ENCODE peak calls at places on chromosomes 13 and 19, in seven cellular contexts. B is heart left ventricle, C is hepatic stellate cell, E is fibroblast of pulmonary artery, F is NCI-H1436, O is pancreas, K is GM12878. H is an unnamed sample.

GRCh38 chr13:110338441-110339101 is 31.5 kb downstream of the COL4A2 start:
- DNase-seq in O (no peak), F (no peak), B (peak; percentile 65), E (peak; percentile 92), K (no peak), C (no peak), H (no peak)

GRCh38 chr19:34686455-34686854 is 9.0 kb downstream of the ZNF302 start:
- DNase-seq in O (no peak), F (no peak), K (no peak), E (no peak), B (no peak), C (no peak), H (no peak)

GRCh38 chr19:872266-872951 is 12.9 kb downstream of the CFD start:
- DNase-seq in K (peak; percentile 36), E (peak; percentile 33), O (no peak), B (no peak), F (peak; percentile 51), C (no peak), H (no peak)

GRCh38 chr13:20685042-20685441 is 18.5 kb upstream of the IL17D start:
- DNase-seq in B (no peak), F (no peak), E (no peak), C (no peak), K (no peak), O (no peak), H (no peak)

GRCh38 chr19:52398091-52398461 is 427 bp downstream of the ZNF528 start:
- DNase-seq in F (no peak), O (no peak), E (peak; percentile 7), B (no peak), C (peak; percentile 28), K (no peak), H (no peak)

GRCh38 chr13:58843071-58843470 is 1211.5 kb downstream of the PCDH17 start:
- DNase-seq in O (no peak), B (no peak), K (no peak), C (no peak), E (no peak), F (no peak), H (no peak)

GRCh38 chr19:3457531-3458228 is 22.6 kb downstream of the SMIM24 start:
- DNase-seq in F (no peak), E (no peak), O (peak; percentile 16), K (no peak), B (peak; percentile 55), C (no peak), H (no peak)

GRCh38 chr19:41433171-41433570 is 6.0 kb upstream of the B3GNT8 start:
- DNase-seq in K (no peak), E (no peak), B (no peak), O (no peak), F (no peak), C (no peak), H (no peak)

GRCh38 chr19:48203227-48203793 is 32.8 kb downstream of the ZSWIM9 start:
- DNase-seq in O (no peak), F (peak; percentile 50), K (no peak), B (no peak), E (no peak), C (no peak), H (no peak)

GRCh38 chr19:49999371-50000010 is 25.7 kb downstream of the VRK3 start:
- DNase-seq in B (no peak), E (peak; percentile 18), F (no peak), C (no peak), O (no peak), K (no peak), H (no peak)

GRCh38 chr13:73254827-73255226 is 196.0 kb downstream of the KLF5 start:
- DNase-seq in O (no peak), C (no peak), K (no peak), E (no peak), B (no peak), F (no peak), H (no peak)

GRCh38 chr19:47486900-47487299 is 2.9 kb upstream of the KPTN start:
- DNase-seq in E (no peak), F (no peak), O (no peak), K (no peak), C (no peak), B (no peak), H (peak; percentile 79)

GRCh38 chr19:46904114-46905060 is 43.6 kb downstream of the ARHGAP35 start:
- DNase-seq in O (no peak), E (peak; percentile 84), K (no peak), B (peak; percentile 51), F (no peak), C (peak; percentile 48), H (no peak)

GRCh38 chr13:30033681-30034447 is 183.4 kb upstream of the UBL3 start:
- DNase-seq in F (no peak), E (peak; percentile 59), O (no peak), C (peak; percentile 87), B (no peak), K (no peak), H (peak; percentile 29)

GRCh38 chr13:67752741-67753140 is 522.6 kb upstream of the PCDH9 start:
- DNase-seq in E (no peak), B (no peak), F (no peak), O (no peak), C (no peak), K (no peak), H (no peak)

GRCh38 chr19:15331419-15332310 is 674 bp downstream of the BRD4 start:
- DNase-seq in B (peak; percentile 69), K (no peak), F (peak; percentile 19), O (peak; percentile 56), E (peak; percentile 54), C (peak; percentile 62), H (peak; percentile 23)

GRCh38 chr13:95002968-95003813 is 290.8 kb upstream of the SOX21 start:
- DNase-seq in C (no peak), F (peak; percentile 86), E (no peak), K (no peak), B (no peak), O (no peak), H (no peak)

GRCh38 chr13:111488466-111489132 is 168.2 kb downstream of the TEX29 start:
- DNase-seq in O (no peak), F (no peak), C (no peak), K (no peak), E (no peak), B (no peak), H (no peak)

GRCh38 chr19:49881186-49881585 is 3.7 kb downstream of the TBC1D17 start:
- DNase-seq in K (no peak), C (no peak), O (peak; percentile 14), F (no peak), B (no peak), E (no peak), H (no peak)

GRCh38 chr13:95948646-95949045 is 104.6 kb downstream of the UGGT2 start:
- DNase-seq in O (no peak), F (no peak), E (peak; percentile 48), K (no peak), B (no peak), C (no peak), H (no peak)

GRCh38 chr13:20151612-20152011 is 9.2 kb downstream of the GJA3 start:
- DNase-seq in K (no peak), O (no peak), F (no peak), C (no peak), E (no peak), B (no peak), H (no peak)

GRCh38 chr13:79432992-79433391 is 26.9 kb upstream of the RBM26 start:
- DNase-seq in K (no peak), B (no peak), F (no peak), O (no peak), C (no peak), E (no peak), H (no peak)

GRCh38 chr13:49063526-49063925 is 87.8 kb downstream of the FNDC3A start:
- DNase-seq in B (no peak), F (no peak), C (no peak), E (peak; percentile 36), K (no peak), O (no peak), H (no peak)

H was measured in GDM1.